ENCODE peak calls at places on chromosomes 3 and 15, in six cellular contexts. S is mammary epithelial cell, O is heart left ventricle, Q is ovary, F is neural progenitor cell, I is right cardiac atrium. J is an unnamed sample. For H3K4me1, the result is how much of the 10 kb centered on the place peaks cover.

GRCh38 chr3:151219056-151219455 is 16.0 kb upstream of the GPR171 start:
- DNase-seq in O (no peak), I (no peak), Q (no peak), F (no peak), S (peak), J (no peak)

GRCh38 chr3:144018776-144019175 is 47.2 kb downstream of the DIPK2A start:
- DNase-seq in S (peak), O (no peak), I (no peak), Q (no peak), F (no peak), J (no peak)

GRCh38 chr3:169699536-169700050 is 36.1 kb upstream of the MECOM start:
- DNase-seq in O (peak), Q (peak), F (no peak), S (no peak), I (peak), J (no peak)

GRCh38 chr15:79031201-79031600 is 59.4 kb downstream of the RASGRF1 start:
- DNase-seq in O (no peak), S (no peak), Q (no peak), I (no peak), F (no peak), J (no peak)

GRCh38 chr3:175226444-175226843 is 367.3 kb downstream of the NAALADL2 start:
- DNase-seq in Q (no peak), F (no peak), S (no peak), O (no peak), I (no peak), J (no peak)

GRCh38 chr3:164377466-164377865 is 700.8 kb downstream of the SI start:
- DNase-seq in S (no peak), I (no peak), O (no peak), F (no peak), Q (no peak), J (no peak)

GRCh38 chr15:51874751-51875644 is 45.5 kb downstream of the TMOD3 start:
- DNase-seq in O (no peak), F (no peak), S (peak), I (no peak), Q (peak), J (peak)

GRCh38 chr15:55775316-55775715 is 32.4 kb upstream of the PRTG start:
- DNase-seq in O (no peak), Q (no peak), I (no peak), F (peak), S (peak), J (peak)

GRCh38 chr3:104521606-104522336 is 844.9 kb upstream of the ALCAM start:
- DNase-seq in S (peak), O (no peak), F (no peak), I (no peak), Q (no peak), J (peak)

GRCh38 chr3:108021131-108021530 is 69.7 kb downstream of the CD47 start:
- DNase-seq in O (no peak), S (no peak), F (no peak), Q (no peak), I (no peak), J (no peak)

GRCh38 chr3:52524752-52525661 is 8.7 kb downstream of the NT5DC2 start:
- DNase-seq in I (peak), Q (no peak), F (no peak), O (peak), S (no peak), J (peak)

GRCh38 chr3:151467069-151467468 is 6.2 kb upstream of the IGSF10 start:
- DNase-seq in I (no peak), F (no peak), S (no peak), O (no peak), Q (no peak), J (no peak)

GRCh38 chr3:108127301-108127988 is 36.6 kb upstream of the CD47 start:
- DNase-seq in S (peak), O (no peak), I (no peak), F (peak), Q (no peak), J (no peak)

GRCh38 chr15:50145451-50145872 is 26.4 kb upstream of the ATP8B4 start:
- DNase-seq in S (peak), Q (peak), O (no peak), F (peak), I (no peak), J (peak)

GRCh38 chr15:39461536-39462140 is 119.2 kb upstream of the THBS1 start:
- DNase-seq in I (peak), O (peak), Q (peak), F (no peak), S (no peak), J (no peak)

GRCh38 chr3:153069598-153069997 is 92.4 kb upstream of the RAP2B start:
- DNase-seq in I (no peak), S (no peak), Q (no peak), F (no peak), O (no peak), J (no peak)

GRCh38 chr3:46947981-46948791 is 28.4 kb downstream of the CCDC12 start:
- DNase-seq in O (peak), Q (no peak), I (peak), S (peak), F (no peak), J (peak)

GRCh38 chr3:120622870-120623718 is 27.0 kb downstream of the NDUFB4 start:
- DNase-seq in I (no peak), F (peak), O (no peak), S (peak), Q (no peak), J (peak)

GRCh38 chr3:129228891-129229585 is 20.4 kb upstream of the COPG1 start:
- DNase-seq in Q (no peak), S (peak), F (no peak), I (no peak), O (peak), J (peak)

GRCh38 chr15:49688135-49688790 is 67.4 kb downstream of the DTWD1 start:
- DNase-seq in F (no peak), O (no peak), I (no peak), S (no peak), Q (no peak), J (no peak)

GRCh38 chr15:101028772-101029438 is 109.7 kb downstream of the LRRK1 start:
- DNase-seq in S (no peak), F (no peak), Q (peak), I (no peak), O (peak), J (peak)

GRCh38 chr3:136602818-136603217 is 149.4 kb downstream of the STAG1 start:
- DNase-seq in F (no peak), O (no peak), Q (no peak), I (no peak), S (no peak), J (no peak)

GRCh38 chr3:164208846-164209245 is 869.5 kb downstream of the SI start:
- DNase-seq in I (peak), O (no peak), F (peak), Q (no peak), S (no peak), J (no peak)

GRCh38 chr15:90035095-90035834 is 34.1 kb downstream of the ZNF710 start:
- DNase-seq in Q (no peak), O (peak), S (no peak), I (peak), F (no peak), J (no peak)
- H3K4me1 ChIP-seq in Q (under half), O (under half), S (under half), I (under half), F (half or more), J (under half)

GRCh38 chr3:12947504-12948369 is 106.4 kb upstream of the RPL32 start:
- DNase-seq in S (peak), Q (peak), F (no peak), O (no peak), I (peak), J (no peak)
- H3K4me1 ChIP-seq in S (under half), Q (under half), F (under half), O (under half), I (under half), J (under half)

GRCh38 chr15:30985081-30985531 is 6.3 kb downstream of the MTMR10 start:
- DNase-seq in S (no peak), O (no peak), I (peak), Q (no peak), F (no peak), J (no peak)
- H3K4me1 ChIP-seq in S (under half), O (under half), I (under half), Q (under half), F (under half), J (under half)

GRCh38 chr15:40685376-40685775 is 9.6 kb upstream of the RAD51 start:
- DNase-seq in I (no peak), S (no peak), Q (no peak), O (no peak), F (no peak), J (no peak)
- H3K4me1 ChIP-seq in I (under half), S (under half), Q (under half), O (under half), F (under half), J (under half)

DNA sequence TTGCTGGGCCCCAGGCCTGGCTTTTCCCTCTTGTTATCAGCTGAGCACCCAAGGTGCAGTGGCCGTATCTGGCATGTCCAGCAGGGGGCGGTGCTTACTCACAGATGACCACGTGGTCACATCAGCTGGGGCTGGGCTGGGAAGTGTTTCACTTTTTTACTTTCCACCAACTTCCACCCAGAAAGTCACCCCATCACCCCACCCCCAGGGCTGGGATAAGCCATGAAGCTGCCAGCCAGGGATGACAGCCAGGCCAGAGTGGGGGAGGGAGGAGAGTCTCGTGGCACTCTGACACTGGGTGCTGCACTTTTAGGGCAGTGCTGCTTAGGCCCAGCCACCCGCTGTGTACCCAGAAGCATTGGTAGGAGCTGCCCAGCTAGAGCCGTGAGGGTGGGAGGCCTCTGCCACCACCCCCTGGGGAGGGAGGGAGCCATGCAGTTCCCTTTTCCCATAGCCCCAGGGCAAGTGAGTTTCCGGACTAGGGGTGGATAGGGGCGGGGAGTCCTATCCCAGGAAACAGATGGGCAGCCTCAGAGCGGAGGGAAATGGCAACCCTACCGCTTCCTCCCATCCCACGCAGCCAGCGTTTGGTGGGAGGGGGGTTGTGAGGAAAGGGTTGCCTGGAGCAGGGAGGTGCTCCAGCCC is 6.1 kb downstream of the PPCDC start:
- DNase-seq in I (peak), F (peak), Q (peak), O (peak), S (peak), J (peak)
- H3K4me1 ChIP-seq in I (under half), F (under half), Q (under half), O (under half), S (under half), J (under half)

GRCh38 chr3:127796751-127797150 is 25.6 kb downstream of the MGLL start:
- DNase-seq in F (no peak), S (no peak), O (no peak), I (no peak), Q (no peak), J (peak)

GRCh38 chr3:127800508-127800907 is 21.8 kb downstream of the MGLL start:
- DNase-seq in F (no peak), S (peak), O (no peak), I (no peak), Q (no peak), J (no peak)

GRCh38 chr3:127799476-127800222 is 22.7 kb downstream of the MGLL start:
- DNase-seq in I (no peak), S (peak), Q (no peak), O (no peak), F (no peak), J (no peak)

GRCh38 chr3:127796045-127796720 is 26.1 kb downstream of the MGLL start:
- DNase-seq in F (no peak), Q (no peak), O (no peak), S (no peak), I (no peak), J (no peak)

GRCh38 chr3:127798716-127799115 is 23.6 kb downstream of the MGLL start:
- DNase-seq in I (no peak), O (no peak), S (no peak), F (no peak), Q (no peak), J (no peak)
- H3K4me1 ChIP-seq in I (under half), O (under half), S (under half), F (under half), Q (under half), J (under half)

GRCh38 chr3:16401273-16401672 is 112.2 kb downstream of the RFTN1 start:
- DNase-seq in I (peak), O (no peak), F (no peak), S (no peak), Q (peak), J (no peak)
- H3K4me1 ChIP-seq in I (under half), O (under half), F (under half), S (under half), Q (under half), J (under half)

GRCh38 chr15:68286256-68286655 is 8.7 kb downstream of the FEM1B start:
- DNase-seq in S (no peak), O (no peak), Q (no peak), F (no peak), I (no peak), J (no peak)
- H3K4me1 ChIP-seq in S (under half), O (under half), Q (under half), F (under half), I (under half), J (under half)

J was measured in BE2C.